ENCODE peak calls at places on chromosomes 12 and 14, in six cellular contexts. D, Z, L, O, Y and T are unnamed samples.

GRCh38 chr12:107761502-107761904 is 566 bp upstream of the PRDM4 start:
- DNase-seq in Y (no peak), O (no peak), Z (no peak), D (no peak), L (no peak), T (no peak)

GRCh38 chr14:53957739-53958138 is 1.1 kb upstream of the BMP4 start:
- DNase-seq in O (no peak), L (no peak), D (no peak), Z (no peak), Y (no peak), T (no peak)

GRCh38 chr14:31592619-31593018 is 31.4 kb downstream of the NUBPL start:
- DNase-seq in O (no peak), L (peak; percentile 36), Z (no peak), Y (no peak), D (no peak), T (no peak)

GRCh38 chr12:58583541-58583940 is 336.8 kb downstream of the LRIG3 start:
- DNase-seq in Y (no peak), Z (no peak), L (peak; percentile 19), O (no peak), D (no peak), T (no peak)

GRCh38 chr12:28569698-28570411 is 379.6 kb downstream of the CCDC91 start:
- DNase-seq in O (no peak), Y (no peak), Z (no peak), L (peak; percentile 80), D (no peak), T (no peak)

GRCh38 chr14:102279688-102280348 is 25.1 kb downstream of the MOK start:
- DNase-seq in O (no peak), L (peak; percentile 100), D (no peak), Y (no peak), Z (no peak), T (no peak)

GRCh38 chr12:1197264-1198018 is 206.4 kb downstream of the ERC1 start:
- DNase-seq in L (peak; percentile 57), D (no peak), Z (no peak), Y (no peak), O (no peak), T (no peak)

GRCh38 chr12:31491395-31491794 is 99.5 kb downstream of the DENND5B start:
- DNase-seq in O (no peak), L (no peak), D (no peak), Y (no peak), Z (no peak), T (no peak)

GRCh38 chr14:57247283-57247682 is 21.4 kb downstream of the EXOC5 start:
- DNase-seq in Z (no peak), O (no peak), D (no peak), L (no peak), Y (no peak), T (no peak)

DNA sequence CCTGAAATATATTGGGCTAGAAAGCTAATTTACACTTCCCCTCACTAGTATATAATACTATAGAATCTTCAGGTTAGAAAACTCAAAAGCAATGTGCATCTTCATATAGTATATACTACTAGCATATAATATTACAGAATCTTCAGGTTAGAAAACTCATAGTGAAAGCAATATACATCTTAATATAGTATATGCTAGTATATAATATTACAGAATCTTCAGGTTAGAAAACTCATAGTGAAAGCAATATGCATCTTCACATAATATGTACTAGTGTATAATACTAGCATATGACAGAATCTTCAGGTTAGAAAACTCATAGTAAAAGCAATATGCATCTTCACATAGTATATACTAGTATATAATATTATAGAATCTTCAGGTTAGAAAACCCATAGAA is 329.6 kb downstream of the ZFP36L1 start:
- DNase-seq in O (no peak), L (no peak), Y (no peak), D (no peak), Z (no peak), T (no peak)
- H3K4me1 ChIP-seq in O (peaks cover 4% of the 10 kb centered on the region), L (peaks cover 15% of the 10 kb centered on the region), Y (peaks cover 52% of the 10 kb centered on the region), D (peaks cover 19% of the 10 kb centered on the region), Z (peaks cover 35% of the 10 kb centered on the region), T (no peaks in the 10 kb centered on the region)

DNA sequence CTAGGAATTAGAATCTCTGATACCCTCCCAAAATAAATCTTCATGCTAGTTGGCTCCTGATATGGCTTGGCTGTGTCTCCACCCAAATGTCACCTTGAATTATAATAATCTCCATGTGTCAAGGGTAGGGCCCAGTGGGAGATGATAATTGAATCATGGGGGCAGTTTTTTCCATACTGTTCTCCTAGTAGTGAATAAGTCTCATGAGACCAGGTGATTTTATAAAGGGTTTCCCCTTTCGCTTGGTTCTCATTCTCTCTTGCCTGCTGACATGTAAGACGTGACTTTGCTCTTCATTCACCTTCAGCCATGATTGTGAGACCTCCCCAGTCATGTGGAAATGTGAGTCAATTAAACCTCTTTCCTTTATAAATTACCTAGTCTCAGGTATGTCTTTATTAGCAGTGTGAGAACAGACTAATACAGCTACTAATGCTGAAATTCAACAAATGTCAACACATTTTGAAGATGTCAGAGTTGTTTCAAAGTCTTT is 12.2 kb upstream of the SPTSSA start:
- DNase-seq in L (no peak), D (no peak), Z (no peak), O (no peak), Y (no peak), T (no peak)
- H3K27me3 ChIP-seq in L (no peaks in the 10 kb centered on the region), D (no peaks in the 10 kb centered on the region), Z (peaks cover 3% of the 10 kb centered on the region), O (no peaks in the 10 kb centered on the region), Y (no peaks in the 10 kb centered on the region), T (no peaks in the 10 kb centered on the region)

GRCh38 chr12:103503546-103504480 is 8.0 kb upstream of the C12orf42 start:
- DNase-seq in O (peak; percentile 58), D (no peak), Z (no peak), Y (no peak), L (no peak), T (peak; percentile 64)
- TF ChIP-seq CTCF in O (peak; percentile 70), D (no peak), Z (no peak), Y (no peak), L (no peak), T (peak; percentile 76)

GRCh38 chr12:55725556-55725955 is 3.3 kb downstream of the CD63 start:
- DNase-seq in D (peak; percentile 12), O (no peak), Y (peak; percentile 44), L (no peak), Z (no peak), T (no peak)
- H3K4me1 ChIP-seq in D (peaks cover 17% of the 10 kb centered on the region), O (no peaks in the 10 kb centered on the region), Y (peaks cover 67% of the 10 kb centered on the region), L (peaks cover 13% of the 10 kb centered on the region), Z (peaks cover 83% of the 10 kb centered on the region), T (no peaks in the 10 kb centered on the region)

GRCh38 chr12:56630180-56630632 is at the start of gene BAZ2A:
- DNase-seq in D (peak; percentile 84), L (peak; percentile 72), Y (peak; percentile 92), Z (peak; percentile 92), O (peak; percentile 94), T (peak; percentile 90)

GRCh38 chr12:56631790-56632700 is 1.9 kb upstream of the BAZ2A start:
- DNase-seq in L (peak; percentile 30), Y (peak; percentile 83), Z (peak; percentile 81), D (peak; percentile 78), O (peak; percentile 78), T (peak; percentile 75)

GRCh38 chr12:56628671-56629458 is 1.3 kb downstream of the BAZ2A start:
- DNase-seq in L (peak; percentile 74), O (peak; percentile 72), Z (peak; percentile 65), Y (peak; percentile 82), D (peak; percentile 47), T (peak; percentile 74)

GRCh38 chr12:56626691-56627090 is 3.4 kb downstream of the BAZ2A start:
- DNase-seq in L (no peak), O (no peak), Y (no peak), Z (no peak), D (no peak), T (no peak)

DNA sequence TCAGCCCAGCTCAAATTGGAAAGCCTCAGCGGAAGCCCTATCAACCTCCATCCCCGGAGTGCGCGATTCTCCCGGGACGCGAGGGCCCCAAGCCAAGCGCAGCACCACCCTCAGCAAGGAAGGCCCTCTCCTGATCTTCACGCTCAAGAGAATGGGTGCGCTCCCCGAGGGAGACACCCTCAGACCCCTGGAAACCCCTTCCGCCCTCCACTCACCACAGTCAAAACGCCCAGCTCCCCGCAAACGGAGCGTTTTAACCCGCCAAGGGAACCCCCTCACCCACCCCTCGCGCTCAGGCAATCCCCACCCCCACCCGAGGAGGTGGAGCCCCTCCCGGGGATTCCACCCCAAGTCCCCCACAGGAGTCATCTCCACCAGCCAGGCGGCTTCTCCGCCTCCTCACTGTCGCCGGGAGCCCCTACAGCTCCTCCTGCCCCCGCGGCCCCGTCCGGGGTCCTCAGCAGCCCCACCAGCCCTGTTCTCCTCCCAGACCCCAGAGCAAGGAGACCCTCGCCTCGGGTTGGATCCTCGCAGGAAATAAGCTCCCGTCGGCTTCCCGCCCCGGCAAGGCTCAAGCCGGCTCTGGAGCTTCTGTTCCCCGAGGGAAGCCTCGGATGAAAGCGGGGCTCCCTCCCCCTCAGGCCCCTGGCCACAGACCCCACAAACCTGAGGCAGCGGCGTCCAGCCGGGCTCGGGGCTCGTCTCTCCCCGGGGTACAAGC is 507 bp downstream of the BAZ2A start:
- DNase-seq in L (no peak), Y (peak; percentile 71), D (peak; percentile 39), O (peak; percentile 60), Z (peak; percentile 34), T (no peak)
- H3K27me3 ChIP-seq in L (no peaks in the 10 kb centered on the region), Y (no peaks in the 10 kb centered on the region), D (no peaks in the 10 kb centered on the region), O (no peaks in the 10 kb centered on the region), Z (no peaks in the 10 kb centered on the region), T (no peaks in the 10 kb centered on the region)

GRCh38 chr14:55434805-55435174 is 5.6 kb downstream of the TBPL2 start:
- DNase-seq in L (no peak), Z (no peak), O (no peak), Y (no peak), D (no peak), T (no peak)

GRCh38 chr14:55441286-55441685 is 870 bp upstream of the TBPL2 start:
- DNase-seq in Y (no peak), Z (no peak), O (no peak), L (no peak), D (no peak), T (no peak)

GRCh38 chr14:55436530-55436929 is 3.9 kb downstream of the TBPL2 start:
- DNase-seq in Z (no peak), D (no peak), O (no peak), L (no peak), Y (no peak), T (no peak)

GRCh38 chr14:55438066-55438683 is 2.2 kb downstream of the TBPL2 start:
- DNase-seq in O (no peak), Z (no peak), Y (no peak), L (peak; percentile 73), D (no peak), T (peak; percentile 52)

GRCh38 chr14:55440385-55440784 is at the start of gene TBPL2:
- DNase-seq in D (no peak), Z (no peak), L (no peak), O (no peak), Y (no peak), T (no peak)
- TF ChIP-seq CTCF in D (no peak), Z (peak; percentile 40), L (peak; percentile 11), O (no peak), Y (no peak), T (no peak)

GRCh38 chr14:61930101-61930857 is 168.1 kb downstream of the SNAPC1 start:
- DNase-seq in L (no peak), Z (no peak), Y (no peak), D (no peak), O (no peak), T (no peak)
- H3K4me1 ChIP-seq in L (peaks cover 31% of the 10 kb centered on the region), Z (no peaks in the 10 kb centered on the region), Y (no peaks in the 10 kb centered on the region), D (no peaks in the 10 kb centered on the region), O (no peaks in the 10 kb centered on the region), T (no peaks in the 10 kb centered on the region)